ENCODE peak calls at places on chromosomes 11 and 22, in six cellular contexts. N is left cardiac atrium; M is endothelial cell; L is activated naive CD4-positive, alpha-beta T cell treated with anti-CD3 and anti-CD28 coated beads, Interleukin-2, amount 10 ng/mL, durations not matched to agents 7 days and 5 days; R is EL; H is lung microvascular endothelial cell. X is an unnamed sample.

GRCh38 chr11:65778431-65778900 is 2.3 kb downstream of the AP5B1 start:
- DNase-seq in L (no peak), N (no peak), R (no peak), H (no peak), M (no peak), X (no peak)

GRCh38 chr22:17872491-17872890 is 98.2 kb upstream of the BID start:
- DNase-seq in L (no peak), N (no peak), R (no peak), M (no peak), H (no peak), X (no peak)

GRCh38 chr22:29512031-29512430 is 32.0 kb downstream of the NEFH start:
- DNase-seq in L (no peak), M (no peak), H (no peak), R (no peak), N (no peak), X (no peak)

GRCh38 chr11:76659672-76660532 is 10.6 kb downstream of the LRRC32 start:
- DNase-seq in N (peak), R (no peak), L (no peak), H (no peak), M (no peak), X (no peak)

GRCh38 chr11:28581286-28582242 is 473.4 kb downstream of the METTL15 start:
- DNase-seq in R (peak), H (no peak), L (no peak), M (no peak), N (no peak), X (peak)

GRCh38 chr11:11171285-11171684 is 181.8 kb downstream of the CSNK2A3 start:
- DNase-seq in N (no peak), H (no peak), M (no peak), L (no peak), R (no peak), X (no peak)

GRCh38 chr11:118607401-118608267 is at the start of gene PHLDB1:
- DNase-seq in N (peak), M (peak), L (peak), R (peak), H (peak), X (peak)

GRCh38 chr11:126992065-126992803 is 8.3 kb downstream of the KIRREL3 start:
- DNase-seq in N (no peak), M (no peak), H (no peak), L (no peak), R (peak), X (peak)

GRCh38 chr11:61756452-61757212 is 4.2 kb downstream of the MYRF start:
- DNase-seq in H (peak), M (no peak), L (peak), N (no peak), R (peak), X (peak)

GRCh38 chr11:8234425-8234821 is 29.3 kb downstream of the LMO1 start:
- DNase-seq in L (no peak), R (no peak), H (no peak), M (no peak), N (no peak), X (no peak)

GRCh38 chr11:12680246-12680939 is 6.2 kb downstream of the TEAD1 start:
- DNase-seq in H (no peak), R (peak), N (peak), M (peak), L (peak), X (peak)

GRCh38 chr22:22161924-22162851 is 82.4 kb upstream of the VPREB1 start:
- DNase-seq in L (no peak), H (no peak), N (no peak), M (no peak), R (no peak), X (no peak)

GRCh38 chr11:23856654-23857053 is 640.2 kb upstream of the LUZP2 start:
- DNase-seq in R (peak), L (no peak), N (no peak), H (no peak), M (no peak), X (no peak)

GRCh38 chr11:131977854-131978253 is 607.4 kb downstream of the NTM start:
- DNase-seq in M (no peak), R (peak), H (no peak), N (no peak), L (no peak), X (peak)

GRCh38 chr11:67303132-67303988 is at the start of gene SSH3:
- DNase-seq in M (peak), N (peak), L (peak), H (peak), R (peak), X (peak)

GRCh38 chr22:41526802-41527799 is 17.2 kb downstream of the POLR3H start:
- DNase-seq in M (peak), L (peak), N (no peak), H (peak), R (peak), X (peak)

GRCh38 chr11:129061466-129062194 is 119.0 kb upstream of the TP53AIP1 start:
- DNase-seq in L (no peak), N (no peak), H (peak), M (no peak), R (peak), X (peak)

GRCh38 chr11:77302752-77303151 is 1.3 kb upstream of the GDPD4 start:
- DNase-seq in L (no peak), N (no peak), M (no peak), R (no peak), H (no peak), X (no peak)

GRCh38 chr11:24496371-24496727 is 504 bp upstream of the LUZP2 start:
- DNase-seq in L (no peak), H (no peak), M (no peak), N (no peak), R (no peak), X (peak)

GRCh38 chr11:120153221-120153620 is 15.3 kb upstream of the TRIM29 start:
- DNase-seq in N (no peak), L (no peak), M (no peak), H (no peak), R (no peak), X (no peak)